ENCODE peak calls at places on chromosome 3, in six cellular contexts. One of them, this sample, is unnamed.
A peak's percentile ranks its signal among the peaks of the same experiment; 100 is the strongest.

GRCh38 chr3:64454179-64454578 is 228.9 kb upstream of the PRICKLE2 start:
- DNase-seq in psoas muscle: no peak
- DNase-seq in CD8-positive, alpha-beta memory T cell: no peak
- DNase-seq in aorta: no peak
- DNase-seq in Panc1: no peak
- DNase-seq in adipocyte: peak; percentile 60
- DNase-seq in this sample: no peak

GRCh38 chr3:80232760-80233159 is 465.0 kb upstream of the ROBO1 start:
- DNase-seq in psoas muscle: no peak
- DNase-seq in CD8-positive, alpha-beta memory T cell: no peak
- DNase-seq in aorta: no peak
- DNase-seq in Panc1: peak; percentile 78
- DNase-seq in adipocyte: peak; percentile 4
- DNase-seq in this sample: peak; percentile 12

GRCh38 chr3:122680381-122681293 is at the start of gene PARP14:
- DNase-seq in psoas muscle: peak; percentile 73
- DNase-seq in CD8-positive, alpha-beta memory T cell: peak; percentile 64
- DNase-seq in aorta: peak; percentile 83
- DNase-seq in Panc1: no peak
- DNase-seq in adipocyte: peak; percentile 89
- DNase-seq in this sample: peak; percentile 76

GRCh38 chr3:157166115-157166514 is 6.2 kb upstream of the CCNL1 start:
- DNase-seq in psoas muscle: no peak
- DNase-seq in CD8-positive, alpha-beta memory T cell: no peak
- DNase-seq in aorta: no peak
- DNase-seq in Panc1: no peak
- DNase-seq in adipocyte: no peak
- DNase-seq in this sample: no peak

GRCh38 chr3:12869025-12869695 is 27.8 kb upstream of the RPL32 start:
- DNase-seq in psoas muscle: no peak
- DNase-seq in CD8-positive, alpha-beta memory T cell: peak; percentile 36
- DNase-seq in aorta: no peak
- DNase-seq in Panc1: no peak
- DNase-seq in adipocyte: peak; percentile 46
- DNase-seq in this sample: no peak

GRCh38 chr3:75048650-75049049 is 434.2 kb upstream of the CNTN3 start:
- DNase-seq in psoas muscle: no peak
- DNase-seq in CD8-positive, alpha-beta memory T cell: no peak
- DNase-seq in aorta: no peak
- DNase-seq in Panc1: no peak
- DNase-seq in adipocyte: no peak
- DNase-seq in this sample: no peak

GRCh38 chr3:66582721-66583141 is 81.9 kb upstream of the LRIG1 start:
- DNase-seq in psoas muscle: no peak
- DNase-seq in CD8-positive, alpha-beta memory T cell: peak; percentile 54
- DNase-seq in aorta: no peak
- DNase-seq in Panc1: no peak
- DNase-seq in adipocyte: no peak
- DNase-seq in this sample: peak; percentile 31

GRCh38 chr3:7632305-7632704 is 771.4 kb downstream of the GRM7 start:
- DNase-seq in psoas muscle: no peak
- DNase-seq in CD8-positive, alpha-beta memory T cell: no peak
- DNase-seq in aorta: no peak
- DNase-seq in Panc1: no peak
- DNase-seq in adipocyte: no peak
- DNase-seq in this sample: no peak

GRCh38 chr3:134485075-134485536 is 679 bp downstream of the ANAPC13 start:
- DNase-seq in psoas muscle: peak; percentile 62
- DNase-seq in CD8-positive, alpha-beta memory T cell: no peak
- DNase-seq in aorta: no peak
- DNase-seq in Panc1: no peak
- DNase-seq in adipocyte: no peak
- DNase-seq in this sample: peak; percentile 37

GRCh38 chr3:185397676-185398075 is 34.7 kb downstream of the MAP3K13 start:
- DNase-seq in psoas muscle: no peak
- DNase-seq in CD8-positive, alpha-beta memory T cell: no peak
- DNase-seq in aorta: no peak
- DNase-seq in Panc1: no peak
- DNase-seq in adipocyte: no peak
- DNase-seq in this sample: no peak

GRCh38 chr3:137760341-137761098 is 3.6 kb upstream of the SOX14 start:
- DNase-seq in psoas muscle: no peak
- DNase-seq in CD8-positive, alpha-beta memory T cell: no peak
- DNase-seq in aorta: peak; percentile 28
- DNase-seq in Panc1: no peak
- DNase-seq in adipocyte: no peak
- DNase-seq in this sample: no peak
- H3K9me3 ChIP-seq in psoas muscle: no peaks in the 10 kb centered on the region
- H3K9me3 ChIP-seq in CD8-positive, alpha-beta memory T cell: no peaks in the 10 kb centered on the region
- H3K9me3 ChIP-seq in aorta: peaks cover 4% of the 10 kb centered on the region
- H3K9me3 ChIP-seq in Panc1: no peaks in the 10 kb centered on the region
- H3K9me3 ChIP-seq in adipocyte: no peaks in the 10 kb centered on the region
- H3K9me3 ChIP-seq in this sample: peaks cover 7% of the 10 kb centered on the region

GRCh38 chr3:52710512-52710911 is 4.6 kb downstream of the SPCS1 start:
- DNase-seq in psoas muscle: no peak
- DNase-seq in CD8-positive, alpha-beta memory T cell: no peak
- DNase-seq in aorta: no peak
- DNase-seq in Panc1: no peak
- DNase-seq in adipocyte: no peak
- DNase-seq in this sample: no peak

GRCh38 chr3:52712291-52713212 is 6.6 kb downstream of the SPCS1 start:
- DNase-seq in psoas muscle: peak; percentile 25
- DNase-seq in CD8-positive, alpha-beta memory T cell: no peak
- DNase-seq in aorta: no peak
- DNase-seq in Panc1: no peak
- DNase-seq in adipocyte: no peak
- DNase-seq in this sample: no peak

GRCh38 chr3:52719618-52720017 is 13.7 kb downstream of the SPCS1 start:
- DNase-seq in psoas muscle: no peak
- DNase-seq in CD8-positive, alpha-beta memory T cell: no peak
- DNase-seq in aorta: no peak
- DNase-seq in Panc1: no peak
- DNase-seq in adipocyte: no peak
- DNase-seq in this sample: no peak

GRCh38 chr3:52715714-52716305 is 9.9 kb downstream of the SPCS1 start:
- DNase-seq in psoas muscle: no peak
- DNase-seq in CD8-positive, alpha-beta memory T cell: no peak
- DNase-seq in aorta: no peak
- DNase-seq in Panc1: no peak
- DNase-seq in adipocyte: no peak
- DNase-seq in this sample: no peak

DNA sequence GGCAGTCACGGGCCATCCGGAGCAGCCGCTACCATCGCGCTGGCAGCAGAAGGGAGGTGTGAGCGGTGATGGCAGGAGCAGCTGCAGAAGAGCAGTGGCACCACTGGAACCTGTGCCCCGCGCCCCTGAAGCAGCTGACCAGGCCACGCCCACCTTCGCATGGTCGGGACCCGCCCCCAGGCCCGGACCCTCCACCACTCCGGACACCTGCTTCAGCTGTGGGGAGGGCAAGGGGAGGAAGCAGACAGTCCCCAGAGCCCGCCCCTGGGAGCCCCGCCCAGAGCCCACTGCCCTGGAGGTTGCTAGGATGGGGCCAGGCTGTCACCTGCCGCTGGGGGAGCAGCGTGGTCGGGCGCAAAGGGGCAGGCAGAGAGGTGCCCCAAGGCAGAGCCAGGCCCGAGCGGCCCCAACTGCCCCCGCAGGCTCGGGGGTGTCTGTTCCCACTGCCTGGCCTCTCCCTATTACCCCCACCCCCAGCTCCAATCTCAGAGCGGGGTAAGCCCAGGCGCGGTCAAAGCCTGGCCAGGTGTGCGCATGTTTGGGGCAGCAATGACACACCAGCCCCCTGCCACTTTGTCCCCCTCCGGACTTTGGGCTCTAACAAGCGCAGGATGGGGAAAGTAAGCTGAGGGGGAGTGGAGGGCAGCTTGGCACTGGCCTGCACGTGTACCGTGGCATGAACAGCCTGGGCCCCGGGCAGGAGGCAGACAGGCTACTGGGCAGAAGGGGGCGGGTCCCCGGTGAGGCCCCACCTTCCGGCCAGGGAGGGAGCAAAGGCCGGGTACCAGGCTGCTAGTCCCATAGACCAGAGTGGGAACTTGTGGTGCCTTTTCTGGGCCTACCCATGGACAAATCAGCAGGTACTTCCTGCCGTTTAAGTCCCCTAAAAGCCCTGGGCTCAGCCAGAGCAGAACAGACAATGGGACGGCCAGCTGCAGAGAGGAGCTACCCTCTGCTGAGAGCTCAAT is 8.7 kb downstream of the SPCS1 start:
- DNase-seq in psoas muscle: no peak
- DNase-seq in CD8-positive, alpha-beta memory T cell: no peak
- DNase-seq in aorta: no peak
- DNase-seq in Panc1: no peak
- DNase-seq in adipocyte: no peak
- DNase-seq in this sample: no peak
- H3K4me3 ChIP-seq in psoas muscle: no peak overlapping the region
- H3K4me3 ChIP-seq in CD8-positive, alpha-beta memory T cell: no peak overlapping the region
- H3K4me3 ChIP-seq in aorta: no peak overlapping the region
- H3K4me3 ChIP-seq in Panc1: no peak overlapping the region
- H3K4me3 ChIP-seq in adipocyte: no peak overlapping the region
- H3K4me3 ChIP-seq in this sample: no peak overlapping the region

GRCh38 chr3:162007722-162008121 is 511.1 kb downstream of the OTOL1 start:
- DNase-seq in psoas muscle: no peak
- DNase-seq in CD8-positive, alpha-beta memory T cell: no peak
- DNase-seq in aorta: no peak
- DNase-seq in Panc1: no peak
- DNase-seq in adipocyte: peak; percentile 40
- DNase-seq in this sample: no peak
- H3K9me3 ChIP-seq in psoas muscle: no peaks in the 10 kb centered on the region
- H3K9me3 ChIP-seq in CD8-positive, alpha-beta memory T cell: no peaks in the 10 kb centered on the region
- H3K9me3 ChIP-seq in aorta: no peaks in the 10 kb centered on the region
- H3K9me3 ChIP-seq in Panc1: no peaks in the 10 kb centered on the region
- H3K9me3 ChIP-seq in adipocyte: peaks cover 5% of the 10 kb centered on the region
- H3K9me3 ChIP-seq in this sample: no peaks in the 10 kb centered on the region

GRCh38 chr3:20041197-20041780 is 1.0 kb downstream of the KAT2B start:
- DNase-seq in psoas muscle: peak; percentile 95
- DNase-seq in CD8-positive, alpha-beta memory T cell: peak; percentile 68
- DNase-seq in aorta: peak; percentile 95
- DNase-seq in Panc1: no peak
- DNase-seq in adipocyte: peak; percentile 70
- DNase-seq in this sample: peak; percentile 53

GRCh38 chr3:20043825-20044224 is 3.6 kb downstream of the KAT2B start:
- DNase-seq in psoas muscle: no peak
- DNase-seq in CD8-positive, alpha-beta memory T cell: no peak
- DNase-seq in aorta: no peak
- DNase-seq in Panc1: no peak
- DNase-seq in adipocyte: no peak
- DNase-seq in this sample: no peak

GRCh38 chr3:20042331-20042730 is 2.1 kb downstream of the KAT2B start:
- DNase-seq in psoas muscle: no peak
- DNase-seq in CD8-positive, alpha-beta memory T cell: no peak
- DNase-seq in aorta: no peak
- DNase-seq in Panc1: no peak
- DNase-seq in adipocyte: no peak
- DNase-seq in this sample: no peak

GRCh38 chr3:20040476-20041196 is 390 bp downstream of the KAT2B start:
- DNase-seq in psoas muscle: peak; percentile 89
- DNase-seq in CD8-positive, alpha-beta memory T cell: peak; percentile 68
- DNase-seq in aorta: peak; percentile 88
- DNase-seq in Panc1: no peak
- DNase-seq in adipocyte: peak; percentile 89
- DNase-seq in this sample: peak; percentile 72

GRCh38 chr3:20043398-20043797 is 3.2 kb downstream of the KAT2B start:
- DNase-seq in psoas muscle: peak; percentile 86
- DNase-seq in CD8-positive, alpha-beta memory T cell: peak; percentile 54
- DNase-seq in aorta: peak; percentile 92
- DNase-seq in Panc1: no peak
- DNase-seq in adipocyte: peak; percentile 51
- DNase-seq in this sample: peak; percentile 47
- H3K4me3 ChIP-seq in psoas muscle: peak overlapping the region; percentile 53
- H3K4me3 ChIP-seq in CD8-positive, alpha-beta memory T cell: peak overlapping the region; percentile 48
- H3K4me3 ChIP-seq in aorta: no peak overlapping the region
- H3K4me3 ChIP-seq in Panc1: no peak overlapping the region
- H3K4me3 ChIP-seq in adipocyte: peak overlapping the region; percentile 71
- H3K4me3 ChIP-seq in this sample: no peak overlapping the region

DNA sequence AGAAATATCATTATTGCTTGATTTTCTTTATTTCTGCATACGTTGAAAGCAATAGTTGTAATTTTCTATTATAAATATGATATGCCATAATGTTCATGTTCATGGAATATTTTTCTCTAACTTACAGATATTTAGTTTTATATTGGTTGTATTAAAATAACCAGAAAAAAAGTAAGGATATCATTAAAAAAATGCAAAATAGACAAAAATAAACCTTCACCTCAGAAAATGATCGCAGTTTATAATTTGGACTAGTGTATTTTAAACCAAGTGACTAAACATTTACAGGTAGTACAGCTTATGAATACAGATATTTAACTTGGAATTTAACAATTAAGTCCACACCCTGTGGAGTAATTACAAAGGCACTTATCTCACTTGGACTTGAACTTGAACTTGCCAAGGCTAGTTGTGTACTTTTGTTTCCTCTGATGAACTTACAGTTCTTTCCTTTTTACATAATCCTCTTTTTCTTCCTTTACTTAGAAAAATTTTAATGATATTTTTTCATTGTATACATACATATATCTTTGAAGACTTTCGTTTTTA is 156.7 kb downstream of the CHL1 start:
- DNase-seq in psoas muscle: no peak
- DNase-seq in CD8-positive, alpha-beta memory T cell: no peak
- DNase-seq in aorta: no peak
- DNase-seq in Panc1: no peak
- DNase-seq in adipocyte: no peak
- DNase-seq in this sample: no peak
- H3K9me3 ChIP-seq in psoas muscle: no peaks in the 10 kb centered on the region
- H3K9me3 ChIP-seq in CD8-positive, alpha-beta memory T cell: no peaks in the 10 kb centered on the region
- H3K9me3 ChIP-seq in aorta: no peaks in the 10 kb centered on the region
- H3K9me3 ChIP-seq in Panc1: no peaks in the 10 kb centered on the region
- H3K9me3 ChIP-seq in adipocyte: no peaks in the 10 kb centered on the region
- H3K9me3 ChIP-seq in this sample: no peaks in the 10 kb centered on the region

GRCh38 chr3:99920530-99921376 is 103.1 kb downstream of the CMSS1 start:
- DNase-seq in psoas muscle: peak; percentile 76
- DNase-seq in CD8-positive, alpha-beta memory T cell: no peak
- DNase-seq in aorta: peak; percentile 75
- DNase-seq in Panc1: no peak
- DNase-seq in adipocyte: peak; percentile 58
- DNase-seq in this sample: peak; percentile 79
- H3K4me3 ChIP-seq in psoas muscle: no peak overlapping the region
- H3K4me3 ChIP-seq in CD8-positive, alpha-beta memory T cell: no peak overlapping the region
- H3K4me3 ChIP-seq in aorta: no peak overlapping the region
- H3K4me3 ChIP-seq in Panc1: no peak overlapping the region
- H3K4me3 ChIP-seq in adipocyte: peak overlapping the region; percentile 20
- H3K4me3 ChIP-seq in this sample: no peak overlapping the region

GRCh38 chr3:43043071-43043766 is 62.7 kb downstream of the POMGNT2 start:
- DNase-seq in psoas muscle: no peak
- DNase-seq in CD8-positive, alpha-beta memory T cell: no peak
- DNase-seq in aorta: no peak
- DNase-seq in Panc1: no peak
- DNase-seq in adipocyte: no peak
- DNase-seq in this sample: peak; percentile 23
- H3K9me3 ChIP-seq in psoas muscle: peaks cover 10% of the 10 kb centered on the region
- H3K9me3 ChIP-seq in CD8-positive, alpha-beta memory T cell: no peaks in the 10 kb centered on the region
- H3K9me3 ChIP-seq in aorta: peaks cover 4% of the 10 kb centered on the region
- H3K9me3 ChIP-seq in Panc1: no peaks in the 10 kb centered on the region
- H3K9me3 ChIP-seq in adipocyte: peaks cover 43% of the 10 kb centered on the region
- H3K9me3 ChIP-seq in this sample: no peaks in the 10 kb centered on the region